ENCODE peak calls at places on chromosome 22, in four cellular contexts. F is T-cell, Z is amniotic stem cell, Y is HTR-8/SVneo. L is an unnamed sample.

GRCh38 chr22:27642104-27642800 is 159.3 kb downstream of the MN1 start:
- DNase-seq in F (no peak), Z (no peak), Y (no peak), L (peak)

GRCh38 chr22:25880524-25880923 is 138.5 kb downstream of the MYO18B start:
- DNase-seq in F (no peak), Z (no peak), Y (no peak), L (no peak)

GRCh38 chr22:49541451-49542230 is 286.0 kb downstream of the BRD1 start:
- DNase-seq in F (no peak), Z (no peak), Y (no peak), L (no peak)

GRCh38 chr22:33639588-33640254 is 280.6 kb downstream of the LARGE1 start:
- DNase-seq in F (no peak), Z (no peak), Y (no peak), L (no peak)

GRCh38 chr22:49470741-49471134 is 356.9 kb downstream of the BRD1 start:
- DNase-seq in F (no peak), Z (no peak), Y (no peak), L (no peak)

GRCh38 chr22:36659762-36660509 is 43.6 kb downstream of the CACNG2 start:
- DNase-seq in F (peak), Z (peak), Y (peak), L (peak)

GRCh38 chr22:16717699-16718558 is 107.3 kb downstream of the XKR3 start:
- DNase-seq in F (no peak), Z (no peak), Y (no peak), L (no peak)

GRCh38 chr22:24986816-24987215 is 34.3 kb downstream of the KIAA1671 start:
- DNase-seq in F (no peak), Z (no peak), Y (no peak), L (no peak)

GRCh38 chr22:41380993-41381328 is 781 bp upstream of the TEF start:
- DNase-seq in F (no peak), Z (peak), Y (peak), L (no peak)

GRCh38 chr22:37802310-37803194 is 5.2 kb upstream of the GCAT start:
- DNase-seq in F (peak), Z (no peak), Y (no peak), L (no peak)

GRCh38 chr22:19844423-19845368 is 10.0 kb downstream of the GNB1L start:
- DNase-seq in F (peak), Z (peak), Y (no peak), L (peak)

GRCh38 chr22:29623059-29623458 is 19.6 kb downstream of the NF2 start:
- DNase-seq in F (no peak), Z (no peak), Y (no peak), L (no peak)

GRCh38 chr22:28930357-28931007 is 47.1 kb downstream of the ZNRF3 start:
- DNase-seq in F (no peak), Z (no peak), Y (no peak), L (no peak)

GRCh38 chr22:17997456-17997855 is 26.9 kb downstream of the MICAL3 start:
- DNase-seq in F (no peak), Z (no peak), Y (no peak), L (no peak)

GRCh38 chr22:39482768-39483167 is 19.3 kb upstream of the MIEF1 start:
- DNase-seq in F (no peak), Z (no peak), Y (no peak), L (no peak)

GRCh38 chr22:21921729-21922128 is 30.9 kb downstream of the PPM1F start:
- DNase-seq in F (no peak), Z (no peak), Y (no peak), L (no peak)

GRCh38 chr22:41001722-41002122 is 50.5 kb downstream of the RBX1 start:
- DNase-seq in F (no peak), Z (no peak), Y (peak), L (no peak)

GRCh38 chr22:19063581-19064353 is 58.4 kb downstream of the DGCR2 start:
- DNase-seq in F (no peak), Z (no peak), Y (no peak), L (no peak)

GRCh38 chr22:23181763-23182288 is 1.5 kb downstream of the BCR start:
- DNase-seq in F (no peak), Z (no peak), Y (no peak), L (no peak)

GRCh38 chr22:22384267-22384666 is 124.3 kb downstream of the ZNF280B start:
- DNase-seq in F (no peak), Z (no peak), Y (no peak), L (no peak)

GRCh38 chr22:39184586-39185577 is 32.4 kb upstream of the CBX7 start:
- DNase-seq in F (no peak), Z (no peak), Y (no peak), L (no peak)

GRCh38 chr22:45684752-45685359 is 13.2 kb downstream of the ATXN10 start:
- DNase-seq in F (no peak), Z (no peak), Y (no peak), L (no peak)

GRCh38 chr22:48346311-48346710 is 1481.4 kb downstream of the BRD1 start:
- DNase-seq in F (no peak), Z (no peak), Y (no peak), L (no peak)

GRCh38 chr22:23249506-23250423 is 69.5 kb downstream of the BCR start:
- DNase-seq in F (no peak), Z (no peak), Y (no peak), L (no peak)

GRCh38 chr22:44025171-44026065 is 1.3 kb downstream of the PARVB start:
- DNase-seq in F (peak), Z (no peak), Y (no peak), L (no peak)

GRCh38 chr22:36608987-36609386 is 80.0 kb upstream of the EIF3D start:
- DNase-seq in F (no peak), Z (no peak), Y (no peak), L (no peak)

GRCh38 chr22:20061481-20061861 is 18.6 kb upstream of the DGCR8 start:
- DNase-seq in F (no peak), Z (no peak), Y (no peak), L (no peak)

GRCh38 chr22:17444204-17444504 is 74.9 kb downstream of the CECR2 start:
- DNase-seq in F (no peak), Z (no peak), Y (no peak), L (no peak)

GRCh38 chr22:22397292-22397870 is 111.2 kb downstream of the ZNF280B start:
- DNase-seq in F (no peak), Z (no peak), Y (no peak), L (no peak)

GRCh38 chr22:23431337-23432072 is 148.6 kb downstream of the IGLL1 start:
- DNase-seq in F (no peak), Z (no peak), Y (no peak), L (no peak)

GRCh38 chr22:27152033-27152432 is 494.6 kb downstream of the MIAT start:
- DNase-seq in F (no peak), Z (no peak), Y (no peak), L (no peak)

GRCh38 chr22:20421507-20421874 is 16.1 kb downstream of the SCARF2 start:
- DNase-seq in F (no peak), Z (no peak), Y (no peak), L (no peak)

GRCh38 chr22:28373841-28374240 is 305.8 kb downstream of the TTC28 start:
- DNase-seq in F (no peak), Z (no peak), Y (no peak), L (no peak)

GRCh38 chr22:39133871-39134270 is 18.6 kb downstream of the CBX7 start:
- DNase-seq in F (no peak), Z (no peak), Y (no peak), L (no peak)

GRCh38 chr22:35310556-35311550 is 11.2 kb downstream of the TOM1 start:
- DNase-seq in F (no peak), Z (no peak), Y (no peak), L (no peak)

GRCh38 chr22:23826510-23827350 is 12.1 kb downstream of the DERL3 start:
- DNase-seq in F (no peak), Z (no peak), Y (no peak), L (no peak)

GRCh38 chr22:23069502-23070357 is 589 bp upstream of the GNAZ start:
- DNase-seq in F (peak), Z (peak), Y (peak), L (peak)

GRCh38 chr22:38716271-38716670 is 10.5 kb downstream of the GTPBP1 start:
- DNase-seq in F (no peak), Z (no peak), Y (no peak), L (no peak)

GRCh38 chr22:24601217-24602104 is 1.5 kb upstream of the GGT1 start:
- DNase-seq in F (peak), Z (no peak), Y (no peak), L (no peak)

L was measured in nucleus accumbens.